ENCODE peak calls at places on chromosomes 11 and 22, in ten cellular contexts. One of them, this sample, is unnamed.
A peak's percentile ranks its signal among the peaks of the same experiment; 100 is the strongest.

GRCh38 chr11:69801513-69802335 is 17.5 kb downstream of the FGF3 start:
- DNase-seq in H1: peak; percentile 59
- DNase-seq in thyroid gland: peak; percentile 25
- DNase-seq in psoas muscle: no peak
- DNase-seq in HepG2: peak; percentile 34
- DNase-seq in PC-9: no peak
- DNase-seq in IMR-90: no peak
- DNase-seq in fibroblast of lung: peak; percentile 7
- DNase-seq in BE2C: peak; percentile 63
- DNase-seq in hepatocyte: peak; percentile 48
- DNase-seq in this sample: no peak

GRCh38 chr11:15889972-15890371 is 466.4 kb downstream of the SOX6 start:
- DNase-seq in fibroblast of lung: no peak
- DNase-seq in H1: no peak
- DNase-seq in HepG2: no peak
- DNase-seq in psoas muscle: no peak
- DNase-seq in PC-9: no peak
- DNase-seq in thyroid gland: no peak
- DNase-seq in hepatocyte: no peak
- DNase-seq in IMR-90: peak; percentile 55
- DNase-seq in BE2C: no peak
- DNase-seq in this sample: no peak

GRCh38 chr11:8219257-8220021 is 44.2 kb downstream of the LMO1 start:
- DNase-seq in psoas muscle: no peak
- DNase-seq in hepatocyte: peak; percentile 72
- DNase-seq in fibroblast of lung: peak; percentile 59
- DNase-seq in IMR-90: peak; percentile 55
- DNase-seq in HepG2: peak; percentile 39
- DNase-seq in thyroid gland: peak; percentile 61
- DNase-seq in PC-9: peak; percentile 40
- DNase-seq in BE2C: peak; percentile 60
- DNase-seq in H1: no peak
- DNase-seq in this sample: no peak

GRCh38 chr11:119739975-119740374 is 11.0 kb upstream of the NECTIN1 start:
- DNase-seq in IMR-90: no peak
- DNase-seq in H1: no peak
- DNase-seq in HepG2: no peak
- DNase-seq in hepatocyte: no peak
- DNase-seq in psoas muscle: no peak
- DNase-seq in thyroid gland: no peak
- DNase-seq in PC-9: no peak
- DNase-seq in BE2C: no peak
- DNase-seq in fibroblast of lung: no peak
- DNase-seq in this sample: no peak

GRCh38 chr11:132563050-132563449 is 969.3 kb downstream of the OPCML start:
- DNase-seq in IMR-90: no peak
- DNase-seq in hepatocyte: no peak
- DNase-seq in fibroblast of lung: no peak
- DNase-seq in psoas muscle: no peak
- DNase-seq in thyroid gland: no peak
- DNase-seq in PC-9: no peak
- DNase-seq in H1: no peak
- DNase-seq in BE2C: no peak
- DNase-seq in HepG2: no peak
- DNase-seq in this sample: no peak

GRCh38 chr22:20524004-20524481 is 16.6 kb downstream of the MED15 start:
- DNase-seq in BE2C: no peak
- DNase-seq in HepG2: peak; percentile 85
- DNase-seq in thyroid gland: no peak
- DNase-seq in fibroblast of lung: no peak
- DNase-seq in hepatocyte: no peak
- DNase-seq in PC-9: no peak
- DNase-seq in IMR-90: peak; percentile 65
- DNase-seq in psoas muscle: no peak
- DNase-seq in H1: no peak
- DNase-seq in this sample: no peak

GRCh38 chr22:17997456-17997855 is 26.9 kb downstream of the MICAL3 start:
- DNase-seq in fibroblast of lung: no peak
- DNase-seq in IMR-90: no peak
- DNase-seq in hepatocyte: no peak
- DNase-seq in psoas muscle: no peak
- DNase-seq in H1: no peak
- DNase-seq in BE2C: no peak
- DNase-seq in HepG2: no peak
- DNase-seq in PC-9: no peak
- DNase-seq in thyroid gland: no peak
- DNase-seq in this sample: no peak

GRCh38 chr11:108559340-108559739 is 34.2 kb downstream of the EXPH5 start:
- DNase-seq in H1: no peak
- DNase-seq in psoas muscle: no peak
- DNase-seq in BE2C: no peak
- DNase-seq in fibroblast of lung: peak; percentile 71
- DNase-seq in HepG2: no peak
- DNase-seq in IMR-90: peak; percentile 76
- DNase-seq in thyroid gland: no peak
- DNase-seq in PC-9: no peak
- DNase-seq in hepatocyte: no peak
- DNase-seq in this sample: no peak

GRCh38 chr22:36160499-36160942 is at the start of gene APOL3:
- DNase-seq in fibroblast of lung: peak; percentile 80
- DNase-seq in PC-9: no peak
- DNase-seq in psoas muscle: peak; percentile 70
- DNase-seq in IMR-90: peak; percentile 47
- DNase-seq in thyroid gland: peak; percentile 57
- DNase-seq in HepG2: no peak
- DNase-seq in hepatocyte: no peak
- DNase-seq in BE2C: no peak
- DNase-seq in H1: no peak
- DNase-seq in this sample: no peak

GRCh38 chr22:31683181-31684105 is 21.4 kb upstream of the PISD start:
- DNase-seq in BE2C: no peak
- DNase-seq in H1: no peak
- DNase-seq in PC-9: no peak
- DNase-seq in fibroblast of lung: no peak
- DNase-seq in IMR-90: no peak
- DNase-seq in thyroid gland: no peak
- DNase-seq in psoas muscle: peak; percentile 24
- DNase-seq in hepatocyte: no peak
- DNase-seq in HepG2: no peak
- DNase-seq in this sample: no peak

GRCh38 chr22:17874231-17874630 is 100.0 kb upstream of the BID start:
- DNase-seq in psoas muscle: no peak
- DNase-seq in fibroblast of lung: no peak
- DNase-seq in BE2C: peak; percentile 53
- DNase-seq in HepG2: no peak
- DNase-seq in IMR-90: no peak
- DNase-seq in hepatocyte: no peak
- DNase-seq in H1: no peak
- DNase-seq in PC-9: no peak
- DNase-seq in thyroid gland: peak; percentile 12
- DNase-seq in this sample: no peak

GRCh38 chr22:30414525-30415047 is 11.0 kb upstream of the MTFP1 start:
- DNase-seq in PC-9: no peak
- DNase-seq in psoas muscle: no peak
- DNase-seq in BE2C: no peak
- DNase-seq in hepatocyte: no peak
- DNase-seq in fibroblast of lung: no peak
- DNase-seq in HepG2: no peak
- DNase-seq in H1: no peak
- DNase-seq in thyroid gland: no peak
- DNase-seq in IMR-90: no peak
- DNase-seq in this sample: no peak

GRCh38 chr11:28627690-28628255 is 519.6 kb downstream of the METTL15 start:
- DNase-seq in BE2C: no peak
- DNase-seq in thyroid gland: no peak
- DNase-seq in H1: no peak
- DNase-seq in hepatocyte: no peak
- DNase-seq in PC-9: no peak
- DNase-seq in fibroblast of lung: no peak
- DNase-seq in IMR-90: no peak
- DNase-seq in psoas muscle: no peak
- DNase-seq in HepG2: no peak
- DNase-seq in this sample: no peak

GRCh38 chr11:73197348-73197747 is 20.7 kb upstream of the P2RY2 start:
- DNase-seq in PC-9: peak; percentile 95
- DNase-seq in fibroblast of lung: no peak
- DNase-seq in H1: no peak
- DNase-seq in thyroid gland: no peak
- DNase-seq in hepatocyte: no peak
- DNase-seq in IMR-90: no peak
- DNase-seq in BE2C: no peak
- DNase-seq in HepG2: no peak
- DNase-seq in psoas muscle: no peak
- DNase-seq in this sample: no peak

GRCh38 chr11:107621090-107621489 is 30.1 kb downstream of the ELMOD1 start:
- DNase-seq in hepatocyte: no peak
- DNase-seq in psoas muscle: no peak
- DNase-seq in BE2C: no peak
- DNase-seq in H1: no peak
- DNase-seq in IMR-90: no peak
- DNase-seq in PC-9: no peak
- DNase-seq in thyroid gland: no peak
- DNase-seq in fibroblast of lung: no peak
- DNase-seq in HepG2: no peak
- DNase-seq in this sample: no peak

GRCh38 chr11:2663915-2664314 is 35.9 kb downstream of the KCNQ1OT1 start:
- DNase-seq in thyroid gland: no peak
- DNase-seq in hepatocyte: no peak
- DNase-seq in PC-9: no peak
- DNase-seq in fibroblast of lung: no peak
- DNase-seq in BE2C: no peak
- DNase-seq in IMR-90: no peak
- DNase-seq in H1: no peak
- DNase-seq in psoas muscle: no peak
- DNase-seq in HepG2: no peak
- DNase-seq in this sample: no peak
- H3K9me3 ChIP-seq in thyroid gland: no peaks in the 10 kb centered on the region
- H3K9me3 ChIP-seq in hepatocyte: peaks cover 21% of the 10 kb centered on the region
- H3K9me3 ChIP-seq in PC-9: peaks cover 11% of the 10 kb centered on the region
- H3K9me3 ChIP-seq in fibroblast of lung: no peaks in the 10 kb centered on the region
- H3K9me3 ChIP-seq in BE2C: no peaks in the 10 kb centered on the region
- H3K9me3 ChIP-seq in IMR-90: peaks cover 36% of the 10 kb centered on the region
- H3K9me3 ChIP-seq in H1: peaks cover 43% of the 10 kb centered on the region
- H3K9me3 ChIP-seq in psoas muscle: peaks cover 14% of the 10 kb centered on the region
- H3K9me3 ChIP-seq in HepG2: peaks cover under 1% of the 10 kb centered on the region
- H3K9me3 ChIP-seq in this sample: no peaks in the 10 kb centered on the region

DNA sequence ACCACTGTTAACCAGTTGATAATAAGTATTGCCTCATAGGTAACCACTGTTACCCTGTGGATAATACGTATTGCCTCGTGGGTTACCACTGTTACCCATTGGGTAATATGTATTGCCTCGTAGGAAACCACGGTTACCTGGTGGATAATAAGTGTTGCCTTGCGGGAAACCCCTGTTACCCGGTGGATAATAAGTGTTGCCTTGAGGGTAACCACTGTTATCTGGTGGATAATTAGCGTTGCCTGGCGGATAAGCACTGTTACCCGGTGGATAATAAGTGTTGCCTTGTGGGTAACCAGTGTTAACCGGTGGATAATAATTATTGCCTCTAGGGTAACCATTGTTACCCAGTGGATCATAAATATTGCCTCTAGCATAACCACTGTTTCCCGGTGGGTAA is 27.3 kb upstream of the NXPE4 start:
- DNase-seq in BE2C: no peak
- DNase-seq in fibroblast of lung: no peak
- DNase-seq in PC-9: no peak
- DNase-seq in psoas muscle: no peak
- DNase-seq in H1: no peak
- DNase-seq in IMR-90: no peak
- DNase-seq in hepatocyte: no peak
- DNase-seq in HepG2: no peak
- DNase-seq in thyroid gland: no peak
- DNase-seq in this sample: no peak
- H3K9me3 ChIP-seq in BE2C: peaks cover 9% of the 10 kb centered on the region
- H3K9me3 ChIP-seq in fibroblast of lung: no peaks in the 10 kb centered on the region
- H3K9me3 ChIP-seq in PC-9: no peaks in the 10 kb centered on the region
- H3K9me3 ChIP-seq in psoas muscle: peaks cover 7% of the 10 kb centered on the region
- H3K9me3 ChIP-seq in H1: peaks cover 55% of the 10 kb centered on the region
- H3K9me3 ChIP-seq in IMR-90: no peaks in the 10 kb centered on the region
- H3K9me3 ChIP-seq in hepatocyte: no peaks in the 10 kb centered on the region
- H3K9me3 ChIP-seq in HepG2: peaks cover 78% of the 10 kb centered on the region
- H3K9me3 ChIP-seq in thyroid gland: no peaks in the 10 kb centered on the region
- H3K9me3 ChIP-seq in this sample: peaks cover 4% of the 10 kb centered on the region

DNA sequence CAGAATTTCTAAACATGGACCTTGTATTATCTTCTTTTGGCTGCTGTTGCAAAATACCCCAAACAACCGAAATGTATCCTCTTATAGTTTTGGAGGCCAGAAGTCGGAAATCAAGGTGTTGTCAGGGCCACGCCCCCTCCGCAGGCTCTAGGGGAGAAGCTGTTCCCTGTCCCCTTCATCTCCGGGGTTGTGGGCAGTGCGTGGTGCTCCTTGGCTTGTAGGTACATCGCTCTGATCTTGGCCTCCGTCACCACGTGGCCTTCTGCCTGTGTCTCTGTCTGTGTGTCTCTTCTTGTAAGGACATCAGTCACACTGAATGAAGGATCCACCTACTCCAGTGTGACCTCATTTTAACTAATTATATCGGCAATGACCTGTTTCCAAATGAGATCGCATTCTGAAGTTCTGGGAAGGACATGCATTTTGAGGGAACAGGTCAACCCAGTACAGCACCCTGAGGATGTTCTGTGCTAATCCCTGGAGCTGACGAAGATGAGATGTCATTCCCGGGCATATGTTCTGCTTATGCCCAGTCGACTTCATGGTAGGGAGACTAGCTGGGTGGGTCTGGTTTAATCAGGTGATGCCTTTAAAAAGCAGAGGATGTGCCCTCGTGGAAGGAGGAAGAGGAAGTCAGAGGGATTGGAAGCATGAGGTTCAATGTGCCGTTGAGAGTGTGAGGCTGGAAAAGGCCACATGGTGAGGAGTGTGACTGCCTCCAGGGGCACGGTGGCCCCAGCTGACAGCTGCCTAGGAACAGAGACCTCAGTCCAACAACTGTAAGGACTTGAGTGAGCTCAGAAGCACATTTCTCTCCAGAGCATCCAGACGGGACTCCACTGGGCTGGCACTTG is 531.1 kb downstream of the TBC1D22A start:
- DNase-seq in BE2C: no peak
- DNase-seq in hepatocyte: no peak
- DNase-seq in HepG2: no peak
- DNase-seq in IMR-90: no peak
- DNase-seq in fibroblast of lung: no peak
- DNase-seq in thyroid gland: no peak
- DNase-seq in H1: no peak
- DNase-seq in PC-9: no peak
- DNase-seq in psoas muscle: no peak
- DNase-seq in this sample: no peak
- H3K9me3 ChIP-seq in BE2C: no peaks in the 10 kb centered on the region
- H3K9me3 ChIP-seq in hepatocyte: no peaks in the 10 kb centered on the region
- H3K9me3 ChIP-seq in HepG2: no peaks in the 10 kb centered on the region
- H3K9me3 ChIP-seq in IMR-90: peaks cover 7% of the 10 kb centered on the region
- H3K9me3 ChIP-seq in fibroblast of lung: no peaks in the 10 kb centered on the region
- H3K9me3 ChIP-seq in thyroid gland: no peaks in the 10 kb centered on the region
- H3K9me3 ChIP-seq in H1: peaks cover 99% of the 10 kb centered on the region
- H3K9me3 ChIP-seq in PC-9: no peaks in the 10 kb centered on the region
- H3K9me3 ChIP-seq in psoas muscle: no peaks in the 10 kb centered on the region
- H3K9me3 ChIP-seq in this sample: no peaks in the 10 kb centered on the region

DNA sequence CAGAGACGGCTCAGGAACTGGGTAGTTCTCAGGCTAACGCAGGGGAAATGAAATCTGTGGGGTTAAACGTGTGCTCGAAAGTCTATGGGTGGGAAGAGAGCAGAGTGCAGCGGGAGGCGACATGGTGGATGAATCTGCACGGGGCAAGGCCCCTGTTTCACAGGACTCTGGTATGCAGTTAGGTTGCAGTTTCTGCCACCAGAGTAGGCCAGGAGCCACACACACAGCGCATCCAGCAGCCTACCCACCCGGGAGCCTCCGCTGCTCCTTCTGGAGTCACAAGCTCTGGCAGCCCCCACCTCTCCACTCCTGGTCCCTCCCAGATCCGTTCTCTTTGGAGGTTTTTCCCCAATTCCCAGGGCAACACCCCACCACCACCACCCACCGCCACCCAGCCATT is 27.0 kb downstream of the SPATA19 start:
- DNase-seq in hepatocyte: no peak
- DNase-seq in thyroid gland: no peak
- DNase-seq in H1: no peak
- DNase-seq in psoas muscle: no peak
- DNase-seq in PC-9: no peak
- DNase-seq in HepG2: no peak
- DNase-seq in BE2C: no peak
- DNase-seq in fibroblast of lung: no peak
- DNase-seq in IMR-90: no peak
- DNase-seq in this sample: no peak
- H3K9me3 ChIP-seq in hepatocyte: no peaks in the 10 kb centered on the region
- H3K9me3 ChIP-seq in thyroid gland: no peaks in the 10 kb centered on the region
- H3K9me3 ChIP-seq in H1: no peaks in the 10 kb centered on the region
- H3K9me3 ChIP-seq in psoas muscle: no peaks in the 10 kb centered on the region
- H3K9me3 ChIP-seq in PC-9: no peaks in the 10 kb centered on the region
- H3K9me3 ChIP-seq in HepG2: no peaks in the 10 kb centered on the region
- H3K9me3 ChIP-seq in BE2C: no peaks in the 10 kb centered on the region
- H3K9me3 ChIP-seq in fibroblast of lung: no peaks in the 10 kb centered on the region
- H3K9me3 ChIP-seq in IMR-90: peaks cover 65% of the 10 kb centered on the region
- H3K9me3 ChIP-seq in this sample: no peaks in the 10 kb centered on the region

This sample was measured in T-helper 17 cell.